ENCODE peak calls at places on chromosomes 16 and 17, in ten cellular contexts. O, A, M, N, U, V, G, C, T and Q are unnamed samples.
A peak's percentile ranks its signal among the peaks of the same experiment; 100 is the strongest.

GRCh38 chr17:45852535-45853297 is 8.0 kb downstream of the SPPL2C start:
- DNase-seq in N (no peak), A (peak; percentile 52), T (no peak), U (peak; percentile 45), G (peak; percentile 77), O (peak; percentile 77), M (peak; percentile 74), C (peak; percentile 16), V (peak; percentile 79), Q (peak; percentile 12)

GRCh38 chr17:45902892-45903346 is 8.6 kb downstream of the MAPT start:
- DNase-seq in O (no peak), T (no peak), V (peak; percentile 39), A (peak; percentile 16), U (no peak), N (no peak), G (no peak), C (no peak), M (no peak), Q (no peak)

GRCh38 chr17:7133424-7133823 is 18.8 kb upstream of the ASGR2 start:
- DNase-seq in G (no peak), C (no peak), V (no peak), U (peak; percentile 8), O (peak; percentile 61), N (no peak), M (peak; percentile 43), T (no peak), A (peak; percentile 9), Q (no peak)

GRCh38 chr17:76529224-76529642 is 8.3 kb downstream of the CYGB start:
- DNase-seq in G (no peak), T (no peak), U (no peak), V (peak; percentile 61), C (peak; percentile 91), M (no peak), O (peak; percentile 81), N (peak; percentile 84), A (no peak), Q (peak; percentile 88)

GRCh38 chr17:79850571-79851460 is 11.6 kb upstream of the CBX4 start:
- DNase-seq in V (no peak), U (no peak), N (peak; percentile 44), T (no peak), G (no peak), M (no peak), O (no peak), C (no peak), A (peak; percentile 97), Q (no peak)

GRCh38 chr17:46887717-46888116 is 35.2 kb upstream of the GOSR2 start:
- DNase-seq in G (no peak), T (no peak), M (no peak), V (no peak), C (no peak), O (no peak), A (no peak), N (no peak), U (no peak), Q (no peak)

GRCh38 chr17:9924735-9925191 is 19.7 kb upstream of the RCVRN start:
- DNase-seq in T (no peak), N (peak; percentile 46), V (peak; percentile 37), C (peak; percentile 34), A (peak; percentile 75), G (peak; percentile 61), U (no peak), M (peak; percentile 23), O (no peak), Q (no peak)

GRCh38 chr17:34884597-34884996 is 76.7 kb downstream of the CCT6B start:
- DNase-seq in U (no peak), A (no peak), V (no peak), G (no peak), T (no peak), M (no peak), C (no peak), N (no peak), O (no peak), Q (no peak)

GRCh38 chr16:69311533-69312388 is 611 bp downstream of the VPS4A start:
- DNase-seq in M (peak; percentile 33), N (no peak), C (no peak), V (peak; percentile 46), U (no peak), A (peak; percentile 59), G (no peak), T (no peak), O (peak; percentile 66), Q (no peak)

GRCh38 chr17:78272914-78273258 is 41.5 kb downstream of the TMEM235 start:
- DNase-seq in V (no peak), M (no peak), T (no peak), G (no peak), C (no peak), N (no peak), O (no peak), A (no peak), U (no peak), Q (no peak)

GRCh38 chr17:81976332-81977210 is 858 bp upstream of the ASPSCR1 start:
- DNase-seq in M (no peak), V (peak; percentile 55), C (no peak), G (no peak), U (peak; percentile 5), O (peak; percentile 65), T (no peak), N (no peak), A (peak; percentile 58), Q (no peak)

GRCh38 chr16:12267491-12267890 is 291.0 kb downstream of the SNX29 start:
- DNase-seq in C (no peak), N (no peak), A (no peak), T (no peak), G (no peak), M (no peak), O (no peak), U (no peak), V (no peak), Q (no peak)

GRCh38 chr17:1590031-1590746 is 27.6 kb upstream of the PITPNA start:
- DNase-seq in T (no peak), O (peak; percentile 88), A (peak; percentile 86), C (peak; percentile 42), G (no peak), M (no peak), U (no peak), N (peak; percentile 66), V (peak; percentile 63), Q (peak; percentile 55)